ENCODE peak calls at places on chromosomes 6 and 20, in four cellular contexts. Q is NCI-H187; J is naive thymus-derived CD8-positive, alpha-beta T cell; S is HAP-1. I is an unnamed sample.

GRCh38 chr6:84243240-84243639 is 15.8 kb upstream of the CEP162 start:
- DNase-seq in S (no peak), J (no peak), Q (no peak), I (no peak)

GRCh38 chr6:166778776-166779175 is 151.7 kb upstream of the RPS6KA2 start:
- DNase-seq in J (no peak), Q (no peak), S (no peak), I (no peak)

GRCh38 chr6:112357801-112358200 is 10.7 kb downstream of the RFPL4B start:
- DNase-seq in J (no peak), Q (no peak), S (no peak), I (no peak)

GRCh38 chr20:47585087-47585747 is 83.5 kb downstream of the NCOA3 start:
- DNase-seq in Q (no peak), S (no peak), J (no peak), I (no peak)

GRCh38 chr6:124661231-124661630 is 301.0 kb upstream of the RNF217 start:
- DNase-seq in Q (no peak), S (peak; percentile 98), J (no peak), I (no peak)

GRCh38 chr6:710601-711571 is 17.9 kb upstream of the EXOC2 start:
- DNase-seq in S (peak; percentile 44), J (peak; percentile 69), Q (no peak), I (peak; percentile 60)

GRCh38 chr6:115214283-115214682 is 846.4 kb downstream of the FRK start:
- DNase-seq in S (no peak), J (no peak), Q (no peak), I (peak; percentile 0)

GRCh38 chr6:17867880-17868279 is 119.6 kb downstream of the KIF13A start:
- DNase-seq in S (no peak), Q (no peak), J (no peak), I (no peak)

GRCh38 chr20:63896136-63896890 is 1.4 kb downstream of the DNAJC5 start:
- DNase-seq in Q (no peak), S (no peak), J (no peak), I (peak; percentile 32)

GRCh38 chr6:131548441-131548840 is 24.6 kb upstream of the ARG1 start:
- DNase-seq in Q (no peak), J (no peak), S (no peak), I (no peak)